ENCODE peak calls at places on chromosome 9, in four cellular contexts. One of them, this sample, is unnamed.

GRCh38 chr9:79134654-79135053 is 437.1 kb upstream of the TLE4 start:
- DNase-seq in cardiac muscle cell: peak; percentile 24
- DNase-seq in OCI-LY7: peak; percentile 2
- DNase-seq in cardiac fibroblast: peak; percentile 18
- DNase-seq in this sample: no peak

GRCh38 chr9:126523621-126524111 is 90.1 kb upstream of the LMX1B start:
- DNase-seq in OCI-LY7: no peak
- DNase-seq in cardiac fibroblast: no peak
- DNase-seq in cardiac muscle cell: no peak
- DNase-seq in this sample: no peak

GRCh38 chr9:26169684-26170083 is 491.4 kb upstream of the TUSC1 start:
- DNase-seq in cardiac muscle cell: no peak
- DNase-seq in OCI-LY7: no peak
- DNase-seq in cardiac fibroblast: peak; percentile 5
- DNase-seq in this sample: no peak

GRCh38 chr9:87516931-87517300 is 19.2 kb downstream of the DAPK1 start:
- DNase-seq in cardiac fibroblast: no peak
- DNase-seq in OCI-LY7: peak; percentile 15
- DNase-seq in cardiac muscle cell: no peak
- DNase-seq in this sample: no peak

GRCh38 chr9:87007711-87008360 is 60.5 kb upstream of the GAS1 start:
- DNase-seq in OCI-LY7: no peak
- DNase-seq in cardiac fibroblast: no peak
- DNase-seq in cardiac muscle cell: no peak
- DNase-seq in this sample: no peak

GRCh38 chr9:134632329-134632728 is 9.3 kb upstream of the COL5A1 start:
- DNase-seq in cardiac muscle cell: no peak
- DNase-seq in cardiac fibroblast: no peak
- DNase-seq in OCI-LY7: no peak
- DNase-seq in this sample: no peak

GRCh38 chr9:19967567-19968459 is 179.0 kb upstream of the SLC24A2 start:
- DNase-seq in cardiac fibroblast: peak; percentile 46
- DNase-seq in OCI-LY7: peak; percentile 2
- DNase-seq in cardiac muscle cell: no peak
- DNase-seq in this sample: no peak

GRCh38 chr9:14654932-14655331 is 38.3 kb downstream of the ZDHHC21 start:
- DNase-seq in OCI-LY7: peak; percentile 12
- DNase-seq in cardiac muscle cell: no peak
- DNase-seq in cardiac fibroblast: peak; percentile 10
- DNase-seq in this sample: no peak

GRCh38 chr9:18396102-18396728 is 77.7 kb upstream of the ADAMTSL1 start:
- DNase-seq in OCI-LY7: peak; percentile 41
- DNase-seq in cardiac fibroblast: peak; percentile 61
- DNase-seq in cardiac muscle cell: peak; percentile 19
- DNase-seq in this sample: no peak

GRCh38 chr9:72524820-72525539 is 3.6 kb downstream of the TMC1 start:
- DNase-seq in cardiac fibroblast: peak; percentile 98
- DNase-seq in cardiac muscle cell: no peak
- DNase-seq in OCI-LY7: no peak
- DNase-seq in this sample: peak; percentile 42

GRCh38 chr9:87194471-87194870 is 247.2 kb upstream of the GAS1 start:
- DNase-seq in cardiac muscle cell: no peak
- DNase-seq in cardiac fibroblast: peak; percentile 90
- DNase-seq in OCI-LY7: no peak
- DNase-seq in this sample: no peak

GRCh38 chr9:35611230-35611797 is 6.3 kb downstream of the TESK1 start:
- DNase-seq in cardiac muscle cell: peak; percentile 56
- DNase-seq in OCI-LY7: peak; percentile 74
- DNase-seq in cardiac fibroblast: peak; percentile 63
- DNase-seq in this sample: no peak

GRCh38 chr9:91421987-91422765 is 1.5 kb downstream of the NFIL3 start:
- DNase-seq in OCI-LY7: no peak
- DNase-seq in cardiac fibroblast: peak; percentile 54
- DNase-seq in cardiac muscle cell: peak; percentile 64
- DNase-seq in this sample: no peak

GRCh38 chr9:34628656-34629491 is at the start of gene ARID3C:
- DNase-seq in cardiac muscle cell: peak; percentile 72
- DNase-seq in OCI-LY7: no peak
- DNase-seq in cardiac fibroblast: no peak
- DNase-seq in this sample: no peak

GRCh38 chr9:85114799-85115198 is 445.3 kb downstream of the NTRK2 start:
- DNase-seq in cardiac muscle cell: no peak
- DNase-seq in OCI-LY7: no peak
- DNase-seq in cardiac fibroblast: no peak
- DNase-seq in this sample: no peak

GRCh38 chr9:130327781-130328348 is 62.3 kb downstream of the HMCN2 start:
- DNase-seq in cardiac fibroblast: peak; percentile 5
- DNase-seq in cardiac muscle cell: peak; percentile 14
- DNase-seq in OCI-LY7: no peak
- DNase-seq in this sample: no peak

GRCh38 chr9:12722131-12722530 is 28.9 kb downstream of the TYRP1 start:
- DNase-seq in OCI-LY7: no peak
- DNase-seq in cardiac fibroblast: peak; percentile 80
- DNase-seq in cardiac muscle cell: no peak
- DNase-seq in this sample: no peak

GRCh38 chr9:93960221-93960970 is 5.2 kb upstream of the BARX1 start:
- DNase-seq in cardiac muscle cell: no peak
- DNase-seq in OCI-LY7: no peak
- DNase-seq in cardiac fibroblast: no peak
- DNase-seq in this sample: no peak

GRCh38 chr9:103397868-103398600 is 402.9 kb downstream of the CYLC2 start:
- DNase-seq in cardiac muscle cell: peak; percentile 66
- DNase-seq in OCI-LY7: peak; percentile 31
- DNase-seq in cardiac fibroblast: peak; percentile 83
- DNase-seq in this sample: peak; percentile 5

GRCh38 chr9:129481424-129481823 is 139.5 kb downstream of the C9orf50 start:
- DNase-seq in cardiac fibroblast: no peak
- DNase-seq in OCI-LY7: no peak
- DNase-seq in cardiac muscle cell: no peak
- DNase-seq in this sample: no peak

GRCh38 chr9:78369644-78370219 is 72.8 kb downstream of the PSAT1 start:
- DNase-seq in cardiac muscle cell: peak; percentile 87
- DNase-seq in cardiac fibroblast: peak; percentile 76
- DNase-seq in OCI-LY7: peak; percentile 69
- DNase-seq in this sample: peak; percentile 19

GRCh38 chr9:86854898-86855523 is 92.3 kb downstream of the GAS1 start:
- DNase-seq in cardiac fibroblast: peak; percentile 68
- DNase-seq in cardiac muscle cell: peak; percentile 76
- DNase-seq in OCI-LY7: no peak
- DNase-seq in this sample: no peak

GRCh38 chr9:8694983-8695588 is 895.5 kb upstream of the DMAC1 start:
- DNase-seq in cardiac fibroblast: no peak
- DNase-seq in cardiac muscle cell: no peak
- DNase-seq in OCI-LY7: no peak
- DNase-seq in this sample: no peak

GRCh38 chr9:129327552-129328283 is 149.7 kb upstream of the IER5L start:
- DNase-seq in OCI-LY7: no peak
- DNase-seq in cardiac muscle cell: no peak
- DNase-seq in cardiac fibroblast: no peak
- DNase-seq in this sample: no peak

GRCh38 chr9:127077658-127077975 is 44.8 kb downstream of the ANGPTL2 start:
- DNase-seq in cardiac fibroblast: no peak
- DNase-seq in OCI-LY7: no peak
- DNase-seq in cardiac muscle cell: no peak
- DNase-seq in this sample: no peak

GRCh38 chr9:97568461-97569275 is 64.5 kb downstream of the TSTD2 start:
- DNase-seq in OCI-LY7: no peak
- DNase-seq in cardiac fibroblast: no peak
- DNase-seq in cardiac muscle cell: no peak
- DNase-seq in this sample: no peak

GRCh38 chr9:98310752-98311392 is 55.4 kb upstream of the TBC1D2 start:
- DNase-seq in cardiac muscle cell: no peak
- DNase-seq in OCI-LY7: no peak
- DNase-seq in cardiac fibroblast: peak; percentile 31
- DNase-seq in this sample: no peak

GRCh38 chr9:72132052-72132451 is 17.2 kb upstream of the GDA start:
- DNase-seq in OCI-LY7: no peak
- DNase-seq in cardiac muscle cell: no peak
- DNase-seq in cardiac fibroblast: no peak
- DNase-seq in this sample: no peak

GRCh38 chr9:124487491-124488182 is 19.6 kb downstream of the NR5A1 start:
- DNase-seq in cardiac muscle cell: no peak
- DNase-seq in cardiac fibroblast: no peak
- DNase-seq in OCI-LY7: no peak
- DNase-seq in this sample: no peak
- TF ChIP-seq CTCF in cardiac muscle cell: no peak
- TF ChIP-seq CTCF in cardiac fibroblast: no peak
- TF ChIP-seq CTCF in OCI-LY7: no peak
- TF ChIP-seq CTCF in this sample: no peak

GRCh38 chr9:95876595-95876994 is 1.1 kb downstream of the ERCC6L2 start:
- DNase-seq in cardiac fibroblast: peak; percentile 33
- DNase-seq in OCI-LY7: peak; percentile 36
- DNase-seq in cardiac muscle cell: peak; percentile 9
- DNase-seq in this sample: no peak

GRCh38 chr9:95874989-95875304 is 544 bp upstream of the ERCC6L2 start:
- DNase-seq in cardiac muscle cell: peak; percentile 34
- DNase-seq in OCI-LY7: peak; percentile 54
- DNase-seq in cardiac fibroblast: no peak
- DNase-seq in this sample: peak; percentile 41

GRCh38 chr9:95875305-95876137 is at the start of gene ERCC6L2:
- DNase-seq in cardiac muscle cell: peak; percentile 98
- DNase-seq in cardiac fibroblast: peak; percentile 99
- DNase-seq in OCI-LY7: peak; percentile 97
- DNase-seq in this sample: peak; percentile 89

GRCh38 chr9:95874303-95874988 is 1.0 kb upstream of the ERCC6L2 start:
- DNase-seq in OCI-LY7: no peak
- DNase-seq in cardiac fibroblast: peak; percentile 11
- DNase-seq in cardiac muscle cell: no peak
- DNase-seq in this sample: no peak

GRCh38 chr9:95876138-95876444 is 600 bp downstream of the ERCC6L2 start:
- DNase-seq in cardiac muscle cell: no peak
- DNase-seq in OCI-LY7: no peak
- DNase-seq in cardiac fibroblast: no peak
- DNase-seq in this sample: no peak
- H3K4me3 ChIP-seq in cardiac muscle cell: no peak overlapping the region
- H3K4me3 ChIP-seq in OCI-LY7: no peak overlapping the region
- H3K4me3 ChIP-seq in cardiac fibroblast: no peak overlapping the region
- H3K4me3 ChIP-seq in this sample: no peak overlapping the region

DNA sequence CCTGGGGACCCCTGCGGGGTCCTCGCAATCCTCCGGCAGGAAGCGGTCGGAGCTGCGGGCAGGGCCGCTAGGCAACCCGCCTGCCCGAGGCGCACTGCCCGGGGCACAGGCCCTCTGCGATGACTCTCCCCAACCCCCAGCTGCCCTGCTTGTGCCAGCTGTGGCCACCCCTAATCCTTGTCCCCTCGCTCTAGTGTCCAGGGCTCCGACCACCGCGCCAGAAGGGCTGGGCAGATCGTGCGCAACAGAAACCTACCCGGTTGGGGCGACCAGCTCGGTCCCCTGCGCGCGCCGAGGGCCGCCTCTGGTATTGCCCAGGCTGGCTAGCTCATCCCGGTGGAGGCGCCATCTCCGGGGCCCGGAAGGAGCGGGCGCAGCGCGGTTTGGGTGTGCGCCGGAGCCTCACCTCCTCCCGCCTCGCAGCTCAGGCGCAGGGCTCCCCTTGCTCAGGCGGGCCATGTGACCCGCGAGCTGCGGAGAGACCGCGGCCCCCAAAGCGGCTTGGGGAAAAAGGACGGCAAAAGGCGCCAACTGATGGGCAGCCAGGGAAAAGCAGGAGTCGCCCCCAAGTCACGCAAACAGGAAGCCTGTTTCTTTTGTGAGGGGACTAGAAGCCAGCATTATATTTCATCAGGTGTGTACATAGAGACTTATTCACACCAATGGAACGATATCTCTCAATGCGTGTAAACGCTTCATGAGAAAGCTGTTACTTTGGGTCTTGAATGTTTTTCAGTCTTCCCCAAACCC is 46.8 kb upstream of the RNF20 start:
- DNase-seq in OCI-LY7: no peak
- DNase-seq in cardiac muscle cell: peak; percentile 64
- DNase-seq in cardiac fibroblast: peak; percentile 52
- DNase-seq in this sample: no peak
- TF ChIP-seq CTCF in OCI-LY7: no peak
- TF ChIP-seq CTCF in cardiac muscle cell: peak; percentile 14
- TF ChIP-seq CTCF in cardiac fibroblast: no peak
- TF ChIP-seq CTCF in this sample: no peak

DNA sequence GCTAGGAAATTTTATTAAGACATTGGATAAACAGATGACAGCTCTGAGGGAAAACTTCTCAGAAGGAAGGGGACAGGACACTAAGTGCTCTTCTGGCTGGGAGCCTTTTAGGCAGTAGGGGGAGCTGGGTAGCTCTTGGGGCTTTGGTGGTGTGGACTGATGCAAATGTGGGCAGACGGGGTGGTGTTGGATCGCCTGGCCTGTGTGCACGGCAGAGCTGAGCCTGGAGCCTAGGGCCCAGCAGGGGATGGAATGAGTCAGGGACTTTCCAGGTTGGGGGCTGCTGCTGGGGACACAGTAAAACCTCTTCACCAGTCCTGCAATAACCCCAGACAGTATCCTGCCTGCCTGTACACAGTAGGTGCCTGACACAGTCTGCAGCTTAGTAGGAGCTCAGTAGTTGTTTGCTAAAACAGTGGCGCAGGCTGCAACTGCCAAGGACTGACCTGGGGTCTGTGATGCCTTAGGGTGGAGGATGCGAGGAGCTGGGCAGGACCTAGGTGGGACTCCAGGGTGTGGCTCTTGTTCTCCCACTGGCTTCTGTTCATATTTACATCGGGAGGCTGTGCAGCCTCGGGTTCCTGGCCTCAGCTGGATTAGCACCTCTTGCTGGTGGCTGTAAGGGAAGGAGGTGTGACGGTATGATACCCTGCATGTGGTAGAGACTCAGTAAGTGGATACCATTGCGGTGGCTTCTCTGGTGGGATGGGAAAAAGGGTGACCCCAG is 83.8 kb downstream of the DAB2IP start:
- DNase-seq in OCI-LY7: peak; percentile 72
- DNase-seq in cardiac muscle cell: peak; percentile 49
- DNase-seq in cardiac fibroblast: peak; percentile 69
- DNase-seq in this sample: no peak
- H3K4me3 ChIP-seq in OCI-LY7: no peak overlapping the region
- H3K4me3 ChIP-seq in cardiac muscle cell: no peak overlapping the region
- H3K4me3 ChIP-seq in cardiac fibroblast: no peak overlapping the region
- H3K4me3 ChIP-seq in this sample: no peak overlapping the region

GRCh38 chr9:7536310-7536939 is 263.2 kb downstream of the DMAC1 start:
- DNase-seq in cardiac fibroblast: peak; percentile 64
- DNase-seq in OCI-LY7: peak; percentile 36
- DNase-seq in cardiac muscle cell: peak; percentile 76
- DNase-seq in this sample: peak; percentile 15
- TF ChIP-seq CTCF in cardiac fibroblast: peak; percentile 72
- TF ChIP-seq CTCF in OCI-LY7: peak; percentile 78
- TF ChIP-seq CTCF in cardiac muscle cell: peak; percentile 82
- TF ChIP-seq CTCF in this sample: peak; percentile 80